ENCODE peak calls at places on chromosomes 3 and 15, in six cellular contexts. Z is glutamatergic neuron; N is naive thymus-derived CD4-positive, alpha-beta T cell; C is RWPE1; X is ELR; B is stimulated activated CD4-positive, alpha-beta T cell treated with anti-CD3 and anti-CD28 coated beads, Interleukin-2, amount 100 ng/mL, for 48 hours. Y is an unnamed sample.

GRCh38 chr3:45929042-45929679 is 14.1 kb upstream of the CXCR6 start:
- DNase-seq in B (peak; percentile 67), N (peak; percentile 56), X (peak; percentile 52), C (peak; percentile 60), Z (peak; percentile 74), Y (peak; percentile 77)

GRCh38 chr15:92471263-92471662 is 77.6 kb downstream of the ST8SIA2 start:
- DNase-seq in Z (no peak), X (no peak), C (no peak), B (no peak), N (no peak), Y (no peak)

GRCh38 chr3:60046212-60046611 is 996.4 kb upstream of the CFAP20DC start:
- DNase-seq in N (no peak), X (no peak), B (no peak), C (no peak), Z (peak; percentile 17), Y (no peak)

GRCh38 chr3:47161983-47162694 is 1.8 kb downstream of the SETD2 start:
- DNase-seq in X (peak; percentile 27), C (no peak), Z (no peak), N (no peak), B (no peak), Y (peak; percentile 46)

GRCh38 chr3:193605876-193606275 is 12.9 kb downstream of the OPA1 start:
- DNase-seq in Z (peak; percentile 28), N (no peak), B (peak; percentile 52), C (peak; percentile 55), X (peak; percentile 81), Y (peak; percentile 68)

GRCh38 chr15:75203017-75203907 is 1.6 kb downstream of the C15orf39 start:
- DNase-seq in Z (no peak), N (no peak), X (peak; percentile 35), C (peak; percentile 33), B (no peak), Y (no peak)

GRCh38 chr15:45179221-45179985 is 8.4 kb downstream of the SHF start:
- DNase-seq in C (no peak), N (no peak), X (peak; percentile 40), B (peak; percentile 43), Z (peak; percentile 34), Y (peak; percentile 59)

GRCh38 chr3:182183716-182184430 is 472.1 kb downstream of the SOX2 start:
- DNase-seq in C (peak; percentile 6), Z (no peak), X (no peak), N (no peak), B (no peak), Y (no peak)

GRCh38 chr3:64224826-64225606 is at the start of gene PRICKLE2:
- DNase-seq in B (no peak), Z (peak; percentile 74), C (no peak), N (no peak), X (peak; percentile 94), Y (peak; percentile 42)

GRCh38 chr15:75720787-75721461 is 8.3 kb upstream of the CSPG4 start:
- DNase-seq in N (no peak), Z (peak; percentile 13), B (peak; percentile 30), C (peak; percentile 83), X (peak; percentile 54), Y (peak; percentile 46)

GRCh38 chr3:57757642-57758297 is 1.7 kb downstream of the SLMAP start:
- DNase-seq in B (no peak), C (no peak), N (no peak), Z (no peak), X (peak; percentile 42), Y (no peak)

GRCh38 chr15:99101501-99101900 is 3.4 kb upstream of the SYNM start:
- DNase-seq in X (no peak), B (no peak), C (no peak), Z (no peak), N (no peak), Y (no peak)

GRCh38 chr3:71444028-71444860 is 139.3 kb downstream of the FOXP1 start:
- DNase-seq in N (peak; percentile 57), C (peak; percentile 67), B (peak; percentile 44), Z (no peak), X (peak; percentile 84), Y (peak; percentile 68)

GRCh38 chr3:65785065-65785645 is 253.6 kb downstream of the MAGI1 start:
- DNase-seq in C (peak; percentile 15), N (no peak), X (peak; percentile 72), B (no peak), Z (no peak), Y (no peak)

GRCh38 chr15:65327651-65328393 is 23.3 kb downstream of the RNU5B-1 start:
- DNase-seq in N (no peak), B (no peak), X (no peak), C (no peak), Z (peak; percentile 13), Y (peak; percentile 56)

GRCh38 chr3:194782767-194783404 is 97.2 kb downstream of the FAM43A start:
- DNase-seq in B (no peak), Z (no peak), X (no peak), N (no peak), C (no peak), Y (no peak)

GRCh38 chr3:127156651-127157050 is 36.3 kb upstream of the PRR23E start:
- DNase-seq in N (no peak), C (no peak), Z (no peak), X (no peak), B (no peak), Y (no peak)

GRCh38 chr15:38514601-38515000 is 50.0 kb downstream of the RASGRP1 start:
- DNase-seq in C (no peak), X (no peak), N (no peak), B (no peak), Z (no peak), Y (peak; percentile 3)

GRCh38 chr3:87206070-87206469 is 21.0 kb upstream of the CHMP2B start:
- DNase-seq in C (peak; percentile 71), B (no peak), X (peak; percentile 96), N (no peak), Z (no peak), Y (no peak)

GRCh38 chr15:40054056-40054745 is 15.2 kb upstream of the SRP14 start:
- DNase-seq in X (peak; percentile 69), N (no peak), Z (no peak), C (no peak), B (no peak), Y (no peak)

GRCh38 chr3:133081016-133081415 is 42.8 kb downstream of the TMEM108 start:
- DNase-seq in C (no peak), X (no peak), Z (no peak), N (no peak), B (no peak), Y (no peak)

GRCh38 chr3:145032790-145033189 is 1061.2 kb downstream of the DIPK2A start:
- DNase-seq in X (no peak), C (no peak), B (no peak), Z (no peak), N (no peak), Y (no peak)

Y was measured in B cell.